ENCODE peak calls at places on chromosomes 12 and 14, in eight cellular contexts. F is psoas muscle, E is esophagus squamous epithelium, J is mesothelial cell of epicardium, Z is sigmoid colon, K is PC-3, W is MCF 10A, Y is pancreas. D is an unnamed sample.

GRCh38 chr12:28497889-28498411 is 307.7 kb downstream of the CCDC91 start:
- DNase-seq in F (no peak), E (no peak), J (no peak), Z (no peak), K (peak; percentile 93), W (peak; percentile 11), Y (no peak), D (no peak)

GRCh38 chr12:92571169-92571568 is 131.6 kb upstream of the PLEKHG7 start:
- DNase-seq in F (no peak), E (no peak), J (no peak), Z (no peak), K (no peak), W (no peak), Y (no peak), D (no peak)

GRCh38 chr14:65958664-65959562 is 527.3 kb upstream of the CCDC196 start:
- DNase-seq in F (no peak), E (no peak), J (no peak), Z (no peak), K (peak; percentile 55), W (peak; percentile 50), Y (no peak), D (no peak)

GRCh38 chr12:128969480-128970055 is 116.3 kb downstream of the GLT1D1 start:
- DNase-seq in F (no peak), E (no peak), J (peak; percentile 55), Z (no peak), K (peak; percentile 52), W (no peak), Y (peak; percentile 32), D (no peak)

GRCh38 chr12:110465024-110465423 is 3.0 kb downstream of the GPN3 start:
- DNase-seq in F (no peak), E (no peak), J (no peak), Z (no peak), K (no peak), W (no peak), Y (no peak), D (no peak)

GRCh38 chr14:69088523-69089445 is 64.1 kb downstream of the DCAF5 start:
- DNase-seq in F (no peak), E (no peak), J (no peak), Z (no peak), K (no peak), W (peak; percentile 52), Y (no peak), D (peak; percentile 80)

GRCh38 chr12:124394462-124395128 is 99.7 kb downstream of the RFLNA start:
- DNase-seq in F (no peak), E (no peak), J (no peak), Z (no peak), K (peak; percentile 7), W (no peak), Y (no peak), D (no peak)

GRCh38 chr12:120010661-120011230 is 21.7 kb downstream of the BICDL1 start:
- DNase-seq in F (no peak), E (no peak), J (no peak), Z (no peak), K (no peak), W (no peak), Y (no peak), D (no peak)

GRCh38 chr14:31287294-31287972 is 79.8 kb upstream of the HECTD1 start:
- DNase-seq in F (no peak), E (no peak), J (no peak), Z (no peak), K (no peak), W (no peak), Y (no peak), D (no peak)

GRCh38 chr12:22333751-22334695 is 484 bp downstream of the ST8SIA1 start:
- DNase-seq in F (peak; percentile 18), E (no peak), J (peak; percentile 42), Z (peak; percentile 73), K (no peak), W (no peak), Y (no peak), D (no peak)

GRCh38 chr12:10716704-10717315 is 6.3 kb downstream of the YBX3 start:
- DNase-seq in F (peak; percentile 83), E (peak; percentile 1), J (peak; percentile 42), Z (peak; percentile 90), K (peak; percentile 88), W (peak; percentile 97), Y (peak; percentile 60), D (peak; percentile 84)

GRCh38 chr12:30967026-30967425 is 40.5 kb downstream of the TSPAN11 start:
- DNase-seq in F (no peak), E (no peak), J (no peak), Z (no peak), K (no peak), W (no peak), Y (no peak), D (no peak)

GRCh38 chr12:11771356-11771755 is 121.9 kb downstream of the ETV6 start:
- DNase-seq in F (no peak), E (no peak), J (no peak), Z (no peak), K (no peak), W (no peak), Y (no peak), D (no peak)

GRCh38 chr14:56422703-56423213 is 156.8 kb upstream of the TMEM260 start:
- DNase-seq in F (peak; percentile 23), E (no peak), J (peak; percentile 41), Z (peak; percentile 82), K (peak; percentile 79), W (peak; percentile 77), Y (peak; percentile 85), D (no peak)

GRCh38 chr14:24179961-24180726 is 8.3 kb downstream of the REC8 start:
- DNase-seq in F (no peak), E (no peak), J (no peak), Z (no peak), K (peak; percentile 43), W (no peak), Y (no peak), D (peak; percentile 84)

GRCh38 chr14:77141592-77142288 is at the start of gene ZDHHC22:
- DNase-seq in F (no peak), E (no peak), J (no peak), Z (no peak), K (no peak), W (no peak), Y (peak; percentile 21), D (no peak)

GRCh38 chr14:91624757-91625156 is 107.1 kb downstream of the CATSPERB start:
- DNase-seq in F (no peak), E (no peak), J (no peak), Z (no peak), K (no peak), W (no peak), Y (no peak), D (no peak)

GRCh38 chr12:29610473-29611174 is 113.1 kb upstream of the OVCH1 start:
- DNase-seq in F (no peak), E (no peak), J (no peak), Z (no peak), K (peak; percentile 22), W (no peak), Y (no peak), D (no peak)

GRCh38 chr14:99792551-99793212 is 531 bp upstream of the EML1 start:
- DNase-seq in F (peak; percentile 44), E (no peak), J (peak; percentile 62), Z (peak; percentile 82), K (no peak), W (no peak), Y (peak; percentile 35), D (no peak)

GRCh38 chr14:69634871-69635270 is 23.5 kb downstream of the SUSD6 start:
- DNase-seq in F (no peak), E (no peak), J (no peak), Z (no peak), K (no peak), W (no peak), Y (no peak), D (no peak)

GRCh38 chr12:2267624-2268477 is 215.1 kb downstream of the CACNA1C start:
- DNase-seq in F (peak; percentile 71), E (no peak), J (no peak), Z (peak; percentile 81), K (no peak), W (no peak), Y (no peak), D (no peak)

DNA sequence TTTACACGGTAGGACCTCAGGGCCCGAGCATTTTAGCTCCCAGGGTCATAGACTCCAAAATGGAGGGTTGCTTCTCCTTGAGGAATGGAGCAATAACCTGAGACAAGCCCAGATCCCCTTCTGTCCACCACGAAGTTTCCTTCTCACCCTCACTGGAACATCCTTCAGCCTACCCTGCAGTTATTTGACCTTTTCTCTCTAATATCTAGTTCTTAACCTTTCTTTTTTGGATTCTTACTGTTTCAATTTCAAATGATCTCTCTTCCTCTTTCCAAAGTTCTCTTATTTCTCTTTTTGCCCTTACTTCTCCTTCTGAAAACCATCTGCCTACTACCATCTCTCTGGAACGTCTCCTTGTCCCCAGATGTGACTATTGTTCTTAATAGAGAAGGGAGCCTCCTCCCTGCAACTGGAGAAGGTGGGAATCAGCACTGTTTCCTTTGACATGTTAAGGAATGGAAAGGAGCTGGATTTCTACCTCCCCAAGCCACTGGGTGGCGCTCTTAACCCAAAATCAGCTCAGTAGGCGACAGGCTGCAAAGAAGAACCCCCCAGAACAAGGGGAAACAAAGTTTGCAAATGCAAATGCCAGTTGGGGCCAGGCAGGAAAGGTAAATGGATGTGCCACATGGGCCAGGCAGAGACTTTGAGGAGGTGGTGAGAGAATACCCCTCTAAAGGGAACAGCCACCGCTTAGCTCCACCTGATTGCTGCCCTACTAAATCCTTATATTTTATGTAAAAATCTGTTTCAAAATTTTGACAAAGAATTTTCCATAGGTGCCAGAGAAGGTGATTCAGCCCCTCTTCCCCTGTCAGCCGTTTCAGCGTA is 22.4 kb upstream of the PDE1B start:
- DNase-seq in F (peak; percentile 22), E (no peak), J (peak; percentile 61), Z (no peak), K (peak; percentile 44), W (peak; percentile 58), Y (peak; percentile 15), D (no peak)
- TF ChIP-seq CTCF in F (peak; percentile 41), E (peak; percentile 49), J (peak; percentile 38), Z (peak; percentile 44), K (peak; percentile 83), W (peak; percentile 58), Y (no peak), D (peak; percentile 49)

GRCh38 chr12:91332305-91332704 is 149.7 kb upstream of the DCN start:
- DNase-seq in F (no peak), E (no peak), J (no peak), Z (no peak), K (peak; percentile 30), W (peak; percentile 17), Y (no peak), D (no peak)
- TF ChIP-seq CTCF in F (no peak), E (peak; percentile 28), J (peak; percentile 35), Z (no peak), K (no peak), W (peak; percentile 14), Y (no peak), D (no peak)

DNA sequence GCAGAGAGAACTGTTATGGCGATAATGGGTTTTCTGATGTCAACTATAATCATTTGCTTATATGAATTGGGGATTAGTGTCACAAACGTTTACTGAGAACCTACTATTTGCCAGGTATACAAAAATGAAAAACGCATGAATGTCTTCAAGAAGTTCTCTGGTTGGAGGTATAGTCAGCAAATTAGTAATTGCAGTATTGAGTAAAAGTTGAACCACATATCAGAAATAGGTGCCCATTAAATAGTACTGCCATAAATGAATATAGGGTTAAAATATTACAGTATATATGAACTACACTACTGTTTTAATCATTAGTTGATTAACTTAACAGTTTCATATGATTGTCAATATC is 60.0 kb downstream of the PTPRB start:
- DNase-seq in F (no peak), E (no peak), J (no peak), Z (no peak), K (no peak), W (no peak), Y (no peak), D (no peak)
- TF ChIP-seq CTCF in F (no peak), E (no peak), J (no peak), Z (no peak), K (no peak), W (no peak), Y (no peak), D (no peak)

GRCh38 chr12:100229036-100229635 is 28.5 kb downstream of the ACTR6 start:
- DNase-seq in F (no peak), E (no peak), J (no peak), Z (no peak), K (peak; percentile 76), W (peak; percentile 53), Y (no peak), D (no peak)
- TF ChIP-seq CTCF in F (no peak), E (peak; percentile 50), J (no peak), Z (no peak), K (peak; percentile 79), W (peak; percentile 15), Y (no peak), D (peak; percentile 17)